ENCODE peak calls at places on chromosome 1, in nine cellular contexts. One of them, this sample, is unnamed.

GRCh38 chr1:32219022-32219421 is 3.1 kb downstream of the TMEM234 start:
- DNase-seq in colonic mucosa: no peak
- DNase-seq in NCI-H510A treated with DMSO at 0.1 percent for 48 hours: no peak
- DNase-seq in EL: no peak
- DNase-seq in substantia nigra: no peak
- DNase-seq in sigmoid colon: no peak
- DNase-seq in stimulated activated CD8-positive, alpha-beta memory T cell treated with anti-CD3 and anti-CD28 coated beads, Interleukin-4, amount 100 ng/mL, for 24 hours: no peak
- DNase-seq in activated T-helper 9 cell treated with anti-CD3 and anti-CD28 coated beads, Interleukin-2, amount 50 U/mL, for 16 hours: no peak
- DNase-seq in astrocyte of the spinal cord: no peak
- DNase-seq in this sample: no peak

GRCh38 chr1:36306210-36306901 is at the start of gene SH3D21:
- DNase-seq in EL: peak
- DNase-seq in activated T-helper 9 cell treated with anti-CD3 and anti-CD28 coated beads, Interleukin-2, amount 50 U/mL, for 16 hours: no peak
- DNase-seq in stimulated activated CD8-positive, alpha-beta memory T cell treated with anti-CD3 and anti-CD28 coated beads, Interleukin-4, amount 100 ng/mL, for 24 hours: no peak
- DNase-seq in substantia nigra: no peak
- DNase-seq in sigmoid colon: peak
- DNase-seq in colonic mucosa: peak
- DNase-seq in astrocyte of the spinal cord: peak
- DNase-seq in NCI-H510A treated with DMSO at 0.1 percent for 48 hours: peak
- DNase-seq in this sample: no peak

GRCh38 chr1:40078512-40079333 is 18.3 kb downstream of the PPT1 start:
- DNase-seq in activated T-helper 9 cell treated with anti-CD3 and anti-CD28 coated beads, Interleukin-2, amount 50 U/mL, for 16 hours: peak
- DNase-seq in substantia nigra: no peak
- DNase-seq in NCI-H510A treated with DMSO at 0.1 percent for 48 hours: peak
- DNase-seq in stimulated activated CD8-positive, alpha-beta memory T cell treated with anti-CD3 and anti-CD28 coated beads, Interleukin-4, amount 100 ng/mL, for 24 hours: no peak
- DNase-seq in colonic mucosa: peak
- DNase-seq in EL: peak
- DNase-seq in sigmoid colon: no peak
- DNase-seq in astrocyte of the spinal cord: peak
- DNase-seq in this sample: no peak

GRCh38 chr1:180912211-180912800 is 391 bp upstream of the KIAA1614 start:
- DNase-seq in EL: peak
- DNase-seq in substantia nigra: peak
- DNase-seq in colonic mucosa: peak
- DNase-seq in activated T-helper 9 cell treated with anti-CD3 and anti-CD28 coated beads, Interleukin-2, amount 50 U/mL, for 16 hours: no peak
- DNase-seq in astrocyte of the spinal cord: peak
- DNase-seq in sigmoid colon: peak
- DNase-seq in stimulated activated CD8-positive, alpha-beta memory T cell treated with anti-CD3 and anti-CD28 coated beads, Interleukin-4, amount 100 ng/mL, for 24 hours: no peak
- DNase-seq in NCI-H510A treated with DMSO at 0.1 percent for 48 hours: no peak
- DNase-seq in this sample: no peak

GRCh38 chr1:153395776-153396175 is 4.9 kb upstream of the S100A8 start:
- DNase-seq in sigmoid colon: no peak
- DNase-seq in NCI-H510A treated with DMSO at 0.1 percent for 48 hours: no peak
- DNase-seq in activated T-helper 9 cell treated with anti-CD3 and anti-CD28 coated beads, Interleukin-2, amount 50 U/mL, for 16 hours: no peak
- DNase-seq in colonic mucosa: peak
- DNase-seq in stimulated activated CD8-positive, alpha-beta memory T cell treated with anti-CD3 and anti-CD28 coated beads, Interleukin-4, amount 100 ng/mL, for 24 hours: no peak
- DNase-seq in substantia nigra: no peak
- DNase-seq in EL: no peak
- DNase-seq in astrocyte of the spinal cord: no peak
- DNase-seq in this sample: no peak

GRCh38 chr1:246160398-246160797 is 346.7 kb downstream of the SMYD3 start:
- DNase-seq in astrocyte of the spinal cord: no peak
- DNase-seq in NCI-H510A treated with DMSO at 0.1 percent for 48 hours: no peak
- DNase-seq in substantia nigra: no peak
- DNase-seq in EL: no peak
- DNase-seq in stimulated activated CD8-positive, alpha-beta memory T cell treated with anti-CD3 and anti-CD28 coated beads, Interleukin-4, amount 100 ng/mL, for 24 hours: no peak
- DNase-seq in sigmoid colon: no peak
- DNase-seq in activated T-helper 9 cell treated with anti-CD3 and anti-CD28 coated beads, Interleukin-2, amount 50 U/mL, for 16 hours: no peak
- DNase-seq in colonic mucosa: no peak
- DNase-seq in this sample: no peak

GRCh38 chr1:30700528-30701265 is 22.7 kb downstream of the MATN1 start:
- DNase-seq in astrocyte of the spinal cord: peak
- DNase-seq in colonic mucosa: peak
- DNase-seq in EL: peak
- DNase-seq in sigmoid colon: peak
- DNase-seq in NCI-H510A treated with DMSO at 0.1 percent for 48 hours: no peak
- DNase-seq in activated T-helper 9 cell treated with anti-CD3 and anti-CD28 coated beads, Interleukin-2, amount 50 U/mL, for 16 hours: no peak
- DNase-seq in substantia nigra: no peak
- DNase-seq in stimulated activated CD8-positive, alpha-beta memory T cell treated with anti-CD3 and anti-CD28 coated beads, Interleukin-4, amount 100 ng/mL, for 24 hours: no peak
- DNase-seq in this sample: no peak

GRCh38 chr1:41623736-41624135 is 139.3 kb upstream of the EDN2 start:
- DNase-seq in astrocyte of the spinal cord: no peak
- DNase-seq in stimulated activated CD8-positive, alpha-beta memory T cell treated with anti-CD3 and anti-CD28 coated beads, Interleukin-4, amount 100 ng/mL, for 24 hours: no peak
- DNase-seq in sigmoid colon: peak
- DNase-seq in colonic mucosa: no peak
- DNase-seq in activated T-helper 9 cell treated with anti-CD3 and anti-CD28 coated beads, Interleukin-2, amount 50 U/mL, for 16 hours: no peak
- DNase-seq in EL: no peak
- DNase-seq in NCI-H510A treated with DMSO at 0.1 percent for 48 hours: peak
- DNase-seq in substantia nigra: no peak
- DNase-seq in this sample: no peak

GRCh38 chr1:100834779-100835645 is 59.6 kb downstream of the EXTL2 start:
- DNase-seq in sigmoid colon: no peak
- DNase-seq in EL: peak
- DNase-seq in colonic mucosa: no peak
- DNase-seq in NCI-H510A treated with DMSO at 0.1 percent for 48 hours: no peak
- DNase-seq in substantia nigra: no peak
- DNase-seq in activated T-helper 9 cell treated with anti-CD3 and anti-CD28 coated beads, Interleukin-2, amount 50 U/mL, for 16 hours: no peak
- DNase-seq in astrocyte of the spinal cord: no peak
- DNase-seq in stimulated activated CD8-positive, alpha-beta memory T cell treated with anti-CD3 and anti-CD28 coated beads, Interleukin-4, amount 100 ng/mL, for 24 hours: no peak
- DNase-seq in this sample: no peak

GRCh38 chr1:167489581-167490340 is 28.6 kb downstream of the CD247 start:
- DNase-seq in activated T-helper 9 cell treated with anti-CD3 and anti-CD28 coated beads, Interleukin-2, amount 50 U/mL, for 16 hours: no peak
- DNase-seq in substantia nigra: no peak
- DNase-seq in astrocyte of the spinal cord: no peak
- DNase-seq in EL: no peak
- DNase-seq in stimulated activated CD8-positive, alpha-beta memory T cell treated with anti-CD3 and anti-CD28 coated beads, Interleukin-4, amount 100 ng/mL, for 24 hours: peak
- DNase-seq in colonic mucosa: no peak
- DNase-seq in sigmoid colon: no peak
- DNase-seq in NCI-H510A treated with DMSO at 0.1 percent for 48 hours: no peak
- DNase-seq in this sample: no peak